ENCODE peak calls at places on chromosomes 1 and 21, in eight cellular contexts. N is RWPE1; Q is omental fat pad; A is activated CD8-positive, alpha-beta T cell treated with anti-CD3 and anti-CD28 coated beads for 36 hours; E is body of pancreas; W is choroid plexus epithelial cell; Y is CD8-positive, alpha-beta T cell; K is stomach. X is an unnamed sample.

GRCh38 chr1:219304227-219305226 is 130.8 kb downstream of the LYPLAL1 start:
- DNase-seq in W (no peak), A (no peak), Y (no peak), E (peak), Q (no peak), N (peak), K (no peak), X (no peak)

GRCh38 chr1:215417122-215417521 is 150.0 kb upstream of the KCTD3 start:
- DNase-seq in A (no peak), W (no peak), Y (no peak), E (no peak), K (no peak), N (peak), Q (no peak), X (no peak)

GRCh38 chr1:159009704-159010361 is at the start of gene IFI16:
- DNase-seq in Y (no peak), K (no peak), N (peak), W (peak), E (peak), A (peak), Q (no peak), X (no peak)

GRCh38 chr1:29414091-29414490 is 177.8 kb downstream of the PTPRU start:
- DNase-seq in W (no peak), N (no peak), A (no peak), Q (no peak), E (no peak), Y (no peak), K (no peak), X (no peak)

GRCh38 chr1:17351598-17352324 is 20.2 kb upstream of the PADI6 start:
- DNase-seq in K (no peak), E (no peak), A (no peak), N (no peak), Q (no peak), W (no peak), Y (no peak), X (no peak)

GRCh38 chr1:154769193-154769895 is 100.7 kb downstream of the KCNN3 start:
- DNase-seq in Q (no peak), E (no peak), A (no peak), K (peak), W (no peak), N (no peak), Y (no peak), X (no peak)

GRCh38 chr1:190320952-190321351 is 156.7 kb downstream of the BRINP3 start:
- DNase-seq in N (peak), Q (no peak), K (no peak), W (peak), Y (no peak), A (no peak), E (no peak), X (no peak)

GRCh38 chr1:221025391-221026355 is 146.4 kb downstream of the HLX start:
- DNase-seq in N (no peak), W (peak), Y (no peak), Q (no peak), K (no peak), E (peak), A (no peak), X (no peak)

GRCh38 chr1:11671544-11672286 is 7.7 kb downstream of the FBXO6 start:
- DNase-seq in K (peak), E (no peak), Q (no peak), N (no peak), Y (no peak), A (no peak), W (no peak), X (no peak)

GRCh38 chr21:35198004-35198403 is 148.9 kb upstream of the RUNX1 start:
- DNase-seq in N (peak), Y (no peak), Q (no peak), E (no peak), A (no peak), K (no peak), W (peak), X (no peak)

GRCh38 chr1:199243423-199244061 is 604.7 kb downstream of the PTPRC start:
- DNase-seq in W (peak), Y (peak), Q (no peak), A (peak), E (no peak), N (peak), K (peak), X (peak)

GRCh38 chr21:15058718-15059316 is 6.0 kb downstream of the NRIP1 start:
- DNase-seq in K (no peak), Y (no peak), E (no peak), N (peak), Q (no peak), W (peak), A (no peak), X (no peak)

GRCh38 chr1:182493063-182493462 is 43.1 kb downstream of the RGSL1 start:
- DNase-seq in W (no peak), Y (no peak), A (no peak), N (no peak), K (no peak), E (no peak), Q (no peak), X (no peak)

GRCh38 chr1:218164111-218164929 is 120.8 kb upstream of the RRP15 start:
- DNase-seq in E (peak), Y (no peak), N (no peak), A (peak), K (no peak), W (peak), Q (no peak), X (peak)

GRCh38 chr1:15992187-15992553 is 11.9 kb upstream of the SRARP start:
- DNase-seq in A (no peak), E (no peak), K (no peak), Q (no peak), W (no peak), Y (no peak), N (no peak), X (no peak)

GRCh38 chr1:46110521-46110920 is 21.9 kb downstream of the PIK3R3 start:
- DNase-seq in Y (no peak), N (no peak), W (no peak), K (no peak), E (no peak), Q (no peak), A (no peak), X (no peak)

GRCh38 chr1:165367375-165367993 is 11.0 kb upstream of the LMX1A start:
- DNase-seq in A (peak), N (peak), W (peak), Y (peak), Q (peak), K (peak), E (peak), X (peak)

GRCh38 chr21:45544449-45545235 is 2.4 kb upstream of the SLC19A1 start:
- DNase-seq in E (no peak), Y (no peak), K (peak), Q (peak), N (no peak), W (no peak), A (no peak), X (peak)

GRCh38 chr1:7528386-7529031 is 242.6 kb upstream of the VAMP3 start:
- DNase-seq in K (no peak), Y (no peak), Q (no peak), A (no peak), N (no peak), E (no peak), W (peak), X (no peak)

GRCh38 chr1:97691325-97691724 is 229.5 kb downstream of the DPYD start:
- DNase-seq in Y (no peak), E (no peak), Q (no peak), N (no peak), K (no peak), A (no peak), W (no peak), X (no peak)

GRCh38 chr1:204991342-204991844 is 51.6 kb upstream of the CNTN2 start:
- DNase-seq in W (no peak), Q (no peak), N (no peak), K (no peak), Y (no peak), E (no peak), A (no peak), X (no peak)

GRCh38 chr21:43815107-43815742 is 25.8 kb downstream of the RRP1 start:
- DNase-seq in K (no peak), Y (no peak), N (no peak), E (no peak), Q (no peak), W (no peak), A (no peak), X (no peak)

GRCh38 chr1:225500589-225501192 is 72.9 kb upstream of the LBR start:
- DNase-seq in E (no peak), W (no peak), A (no peak), N (no peak), Q (no peak), Y (no peak), K (no peak), X (no peak)

GRCh38 chr1:243345205-243345604 is 89.4 kb downstream of the SDCCAG8 start:
- DNase-seq in E (peak), Y (no peak), Q (no peak), A (no peak), N (no peak), K (no peak), W (peak), X (no peak)

GRCh38 chr1:103197266-103197665 is 88.9 kb upstream of the COL11A1 start:
- DNase-seq in W (peak), K (no peak), Y (no peak), E (no peak), Q (no peak), A (no peak), N (no peak), X (no peak)

GRCh38 chr1:229848762-229849677 is 218.0 kb upstream of the GALNT2 start:
- DNase-seq in K (no peak), E (no peak), A (peak), N (peak), Q (no peak), Y (no peak), W (peak), X (no peak)

GRCh38 chr1:95058974-95059373 is 13.8 kb downstream of the ALG14 start:
- DNase-seq in Y (no peak), A (no peak), K (no peak), N (no peak), E (no peak), Q (no peak), W (no peak), X (no peak)

GRCh38 chr1:108590436-108590835 is 30.5 kb downstream of the EEIG2 start:
- DNase-seq in N (no peak), Q (no peak), E (no peak), Y (no peak), W (peak), A (no peak), K (no peak), X (no peak)

DNA sequence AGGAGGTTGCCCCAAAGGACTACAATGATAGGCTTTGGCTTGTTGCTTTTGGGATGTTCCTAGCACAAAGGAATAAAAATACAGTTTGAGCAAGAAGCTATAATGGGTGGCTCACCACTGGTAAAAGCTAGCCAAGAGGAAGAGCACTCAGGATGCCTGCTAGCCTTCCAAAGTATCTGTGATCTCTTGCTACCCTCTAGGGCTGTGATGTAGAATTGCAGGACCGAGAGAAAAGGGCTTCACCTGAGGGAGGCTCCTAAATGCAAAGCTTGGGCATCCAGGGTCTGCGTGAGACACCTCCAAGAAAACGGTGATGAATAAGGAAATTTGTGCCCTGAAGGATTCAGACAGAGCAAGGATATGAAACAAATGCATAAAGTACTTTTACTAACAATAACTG is 17.7 kb downstream of the IVL start:
- DNase-seq in A (no peak), Q (no peak), K (no peak), N (peak), Y (no peak), E (no peak), W (no peak), X (no peak)
- TF ChIP-seq CTCF in A (no peak), Q (no peak), K (no peak), N (peak), Y (no peak), E (no peak), W (no peak), X (no peak)

DNA sequence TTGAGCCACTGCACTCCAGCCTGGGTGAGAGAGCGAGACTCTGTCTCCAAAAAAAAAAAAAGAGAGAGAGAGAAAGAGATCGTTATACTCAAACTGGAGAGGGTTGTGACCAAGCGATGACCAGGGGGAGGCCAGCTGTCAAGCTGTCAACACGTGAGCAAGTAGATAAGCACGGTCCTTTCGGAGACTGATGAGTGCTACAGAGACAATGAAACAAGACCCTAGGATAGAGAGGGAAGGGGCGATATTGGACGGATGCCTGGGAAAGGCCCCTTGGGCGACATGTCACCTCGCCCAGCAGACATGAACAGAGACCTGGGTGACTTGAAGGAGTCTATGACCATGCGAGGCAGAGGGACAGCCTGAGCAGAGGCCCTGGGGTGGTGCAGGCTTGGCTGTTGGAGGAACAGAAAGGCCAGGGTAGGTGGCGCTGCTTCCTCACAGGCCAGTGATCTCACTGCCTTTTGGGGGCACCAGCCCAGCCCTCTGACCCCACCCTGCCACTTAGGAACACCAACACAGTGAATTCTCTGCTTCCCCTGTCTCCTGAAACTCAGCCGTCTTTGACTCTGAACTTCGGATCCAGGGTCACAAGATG is 100.8 kb upstream of the IFFO2 start:
- DNase-seq in A (no peak), E (no peak), Q (no peak), N (no peak), Y (no peak), K (no peak), W (no peak), X (no peak)
- TF ChIP-seq CTCF in A (no peak), E (no peak), Q (no peak), N (no peak), Y (no peak), K (no peak), W (no peak), X (no peak)

DNA sequence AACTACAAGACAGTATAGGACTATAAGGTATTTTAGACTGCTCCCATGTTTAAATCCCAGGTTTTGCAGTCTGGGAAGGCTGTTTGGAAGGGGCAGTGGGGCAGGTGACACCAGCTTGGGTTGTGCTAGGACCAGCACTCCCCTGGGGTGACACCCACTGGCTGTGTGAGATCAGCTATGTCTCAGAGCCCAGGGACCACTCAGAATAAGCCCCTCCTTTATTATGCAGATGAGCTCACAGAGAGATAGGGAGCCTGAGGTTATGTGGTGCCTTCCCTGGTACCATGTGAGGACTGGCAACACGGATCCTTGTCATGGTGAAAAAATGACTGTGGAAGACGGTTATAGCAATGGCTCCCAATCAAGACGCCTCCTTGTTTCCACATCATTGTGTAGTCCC is 71.0 kb downstream of the NENF start:
- DNase-seq in Y (no peak), Q (no peak), E (no peak), W (no peak), N (no peak), K (no peak), A (no peak), X (no peak)
- TF ChIP-seq CTCF in Y (no peak), Q (no peak), E (no peak), W (no peak), N (no peak), K (no peak), A (no peak), X (no peak)

DNA sequence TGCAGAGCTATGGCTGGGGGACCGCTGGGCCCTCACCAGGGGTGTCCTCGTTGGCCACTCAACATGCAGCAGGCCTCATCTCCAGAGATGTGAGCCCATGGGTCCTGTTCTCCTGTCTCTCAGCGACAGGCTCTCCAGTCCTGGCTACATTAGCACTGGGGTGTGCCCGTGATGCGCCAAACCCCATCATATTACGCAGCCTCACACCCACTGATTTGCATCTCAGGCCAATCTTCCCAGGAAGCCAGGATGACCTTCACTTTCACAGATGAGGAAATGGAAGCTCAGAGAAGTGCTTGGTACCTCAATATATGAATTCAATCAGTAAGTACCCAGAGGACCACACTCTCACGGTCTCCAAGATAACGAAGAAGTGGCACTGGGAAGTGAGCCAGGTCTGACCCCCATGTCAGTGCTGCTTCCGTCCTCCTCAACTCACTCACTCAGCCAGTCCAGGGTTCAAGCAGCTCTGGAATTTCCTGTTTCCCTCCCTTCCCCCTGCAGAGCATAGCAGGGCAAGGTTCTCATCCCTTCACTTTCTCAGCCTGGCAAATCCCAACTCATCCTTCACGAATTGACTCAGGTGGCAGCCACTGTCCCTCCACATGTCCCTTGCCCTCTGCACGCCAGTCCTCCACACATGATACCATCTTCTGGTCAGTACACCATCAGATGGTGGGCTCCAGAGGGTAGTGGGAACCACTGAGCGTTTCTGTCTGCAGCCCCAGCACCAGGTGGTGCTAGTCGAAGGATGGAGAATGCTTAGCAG is 28.9 kb upstream of the EVA1B start:
- DNase-seq in Y (no peak), Q (no peak), N (no peak), W (peak), E (no peak), K (no peak), A (no peak), X (no peak)
- TF ChIP-seq CTCF in Y (no peak), Q (no peak), N (no peak), W (peak), E (no peak), K (no peak), A (no peak), X (no peak)

GRCh38 chr1:13812456-13813397 is 112.7 kb downstream of the PRDM2 start:
- DNase-seq in A (no peak), E (peak), N (no peak), Q (no peak), Y (no peak), K (no peak), W (no peak), X (peak)

GRCh38 chr1:13816016-13816760 is 116.2 kb downstream of the PRDM2 start:
- DNase-seq in A (no peak), K (peak), N (no peak), Y (no peak), Q (no peak), E (peak), W (no peak), X (peak)

GRCh38 chr1:13814131-13814530 is 114.1 kb downstream of the PRDM2 start:
- DNase-seq in Y (no peak), E (peak), N (no peak), W (no peak), A (no peak), K (no peak), Q (no peak), X (peak)

GRCh38 chr1:13809461-13810159 is 109.6 kb downstream of the PRDM2 start:
- DNase-seq in Q (no peak), W (no peak), N (no peak), Y (no peak), E (no peak), K (no peak), A (peak), X (peak)

GRCh38 chr1:13813398-13814012 is 113.5 kb downstream of the PRDM2 start:
- DNase-seq in Y (peak), N (no peak), A (peak), K (no peak), E (peak), W (peak), Q (no peak), X (peak)
- TF ChIP-seq CTCF in Y (peak), N (peak), A (peak), K (no peak), E (no peak), W (peak), Q (no peak), X (peak)

GRCh38 chr21:31658053-31658452 is 1.4 kb upstream of the SOD1 start:
- DNase-seq in E (no peak), N (no peak), W (no peak), A (no peak), Q (no peak), Y (no peak), K (no peak), X (no peak)

GRCh38 chr21:31663584-31664249 is 4.2 kb downstream of the SOD1 start:
- DNase-seq in K (no peak), A (no peak), Y (no peak), W (no peak), Q (no peak), E (no peak), N (no peak), X (no peak)

GRCh38 chr21:31656199-31657095 is 3.0 kb upstream of the SOD1 start:
- DNase-seq in W (peak), E (no peak), Y (no peak), A (peak), K (no peak), N (no peak), Q (no peak), X (no peak)

GRCh38 chr21:31660134-31660565 is 657 bp downstream of the SOD1 start:
- DNase-seq in A (peak), N (peak), W (peak), Q (no peak), E (no peak), K (no peak), Y (no peak), X (no peak)

GRCh38 chr21:31659286-31660133 is at the start of gene SOD1:
- DNase-seq in Y (peak), N (peak), Q (peak), W (peak), K (peak), E (peak), A (peak), X (peak)
- TF ChIP-seq CTCF in Y (no peak), N (no peak), Q (no peak), W (no peak), K (no peak), E (peak), A (no peak), X (peak)

GRCh38 chr1:152408664-152409063 is 5.4 kb downstream of the CRNN start:
- DNase-seq in W (no peak), Y (no peak), A (no peak), K (no peak), E (no peak), N (no peak), Q (no peak), X (no peak)
- TF ChIP-seq CTCF in W (no peak), Y (no peak), A (no peak), K (no peak), E (no peak), N (no peak), Q (no peak), X (no peak)